ENCODE peak calls at places on chromosomes 6 and 20, in seven cellular contexts. One of them, this sample, is unnamed.
A peak's percentile ranks its signal among the peaks of the same experiment; 100 is the strongest.

GRCh38 chr6:128305228-128305627 is 215.2 kb downstream of the PTPRK start:
- DNase-seq in nephron progenitor cell: no peak
- DNase-seq in IMR-90: peak; percentile 72
- DNase-seq in endothelial cell: no peak
- DNase-seq in heart right ventricle: no peak
- DNase-seq in psoas muscle: no peak
- DNase-seq in ovary: no peak
- DNase-seq in this sample: no peak

GRCh38 chr6:1485678-1486077 is 96.3 kb downstream of the FOXF2 start:
- DNase-seq in heart right ventricle: no peak
- DNase-seq in ovary: no peak
- DNase-seq in IMR-90: peak; percentile 94
- DNase-seq in nephron progenitor cell: no peak
- DNase-seq in psoas muscle: no peak
- DNase-seq in endothelial cell: no peak
- DNase-seq in this sample: no peak

GRCh38 chr6:7087491-7087979 is 20.2 kb upstream of the RREB1 start:
- DNase-seq in heart right ventricle: no peak
- DNase-seq in ovary: no peak
- DNase-seq in nephron progenitor cell: no peak
- DNase-seq in psoas muscle: no peak
- DNase-seq in IMR-90: no peak
- DNase-seq in endothelial cell: no peak
- DNase-seq in this sample: no peak

GRCh38 chr6:164942271-164942670 is 367.1 kb downstream of the C6orf118 start:
- DNase-seq in ovary: no peak
- DNase-seq in heart right ventricle: no peak
- DNase-seq in IMR-90: no peak
- DNase-seq in psoas muscle: no peak
- DNase-seq in endothelial cell: no peak
- DNase-seq in nephron progenitor cell: no peak
- DNase-seq in this sample: no peak

GRCh38 chr20:17934141-17934862 is 34.3 kb downstream of the SNX5 start:
- DNase-seq in ovary: peak; percentile 20
- DNase-seq in IMR-90: no peak
- DNase-seq in endothelial cell: no peak
- DNase-seq in nephron progenitor cell: peak; percentile 33
- DNase-seq in heart right ventricle: no peak
- DNase-seq in psoas muscle: no peak
- DNase-seq in this sample: peak; percentile 64

GRCh38 chr20:3027987-3028386 is 15.4 kb upstream of the GNRH2 start:
- DNase-seq in nephron progenitor cell: no peak
- DNase-seq in heart right ventricle: no peak
- DNase-seq in psoas muscle: no peak
- DNase-seq in ovary: no peak
- DNase-seq in IMR-90: no peak
- DNase-seq in endothelial cell: no peak
- DNase-seq in this sample: no peak

GRCh38 chr20:58366866-58367265 is 22.2 kb upstream of the VAPB start:
- DNase-seq in psoas muscle: no peak
- DNase-seq in nephron progenitor cell: no peak
- DNase-seq in IMR-90: peak; percentile 36
- DNase-seq in heart right ventricle: no peak
- DNase-seq in endothelial cell: no peak
- DNase-seq in ovary: no peak
- DNase-seq in this sample: no peak

GRCh38 chr6:166595061-166595780 is 8.7 kb upstream of the RAMACL start:
- DNase-seq in IMR-90: peak; percentile 92
- DNase-seq in endothelial cell: no peak
- DNase-seq in nephron progenitor cell: no peak
- DNase-seq in psoas muscle: no peak
- DNase-seq in heart right ventricle: no peak
- DNase-seq in ovary: no peak
- DNase-seq in this sample: no peak

GRCh38 chr20:59004763-59005522 is 2.1 kb downstream of the CTSZ start:
- DNase-seq in IMR-90: no peak
- DNase-seq in endothelial cell: no peak
- DNase-seq in heart right ventricle: peak; percentile 58
- DNase-seq in nephron progenitor cell: no peak
- DNase-seq in ovary: no peak
- DNase-seq in psoas muscle: peak; percentile 73
- DNase-seq in this sample: no peak

GRCh38 chr6:124613050-124613449 is 349.2 kb upstream of the RNF217 start:
- DNase-seq in endothelial cell: no peak
- DNase-seq in IMR-90: no peak
- DNase-seq in ovary: no peak
- DNase-seq in psoas muscle: no peak
- DNase-seq in nephron progenitor cell: no peak
- DNase-seq in heart right ventricle: no peak
- DNase-seq in this sample: no peak

GRCh38 chr6:6723792-6724318 is 135.3 kb downstream of the LY86 start:
- DNase-seq in endothelial cell: peak; percentile 25
- DNase-seq in nephron progenitor cell: no peak
- DNase-seq in psoas muscle: no peak
- DNase-seq in ovary: no peak
- DNase-seq in IMR-90: no peak
- DNase-seq in heart right ventricle: no peak
- DNase-seq in this sample: no peak

GRCh38 chr6:28776269-28777146 is 147.3 kb downstream of the TRIM27 start:
- DNase-seq in psoas muscle: no peak
- DNase-seq in ovary: no peak
- DNase-seq in heart right ventricle: no peak
- DNase-seq in nephron progenitor cell: no peak
- DNase-seq in IMR-90: no peak
- DNase-seq in endothelial cell: no peak
- DNase-seq in this sample: no peak

GRCh38 chr20:37986873-37987601 is 46.2 kb downstream of the TTI1 start:
- DNase-seq in endothelial cell: no peak
- DNase-seq in psoas muscle: peak; percentile 92
- DNase-seq in IMR-90: peak; percentile 6
- DNase-seq in ovary: no peak
- DNase-seq in heart right ventricle: peak; percentile 87
- DNase-seq in nephron progenitor cell: no peak
- DNase-seq in this sample: peak; percentile 83

GRCh38 chr20:3046677-3047462 is 1.0 kb downstream of the MRPS26 start:
- DNase-seq in ovary: no peak
- DNase-seq in psoas muscle: no peak
- DNase-seq in heart right ventricle: no peak
- DNase-seq in nephron progenitor cell: no peak
- DNase-seq in endothelial cell: no peak
- DNase-seq in IMR-90: no peak
- DNase-seq in this sample: no peak

GRCh38 chr20:53606364-53606985 is 12.8 kb upstream of the ZNF217 start:
- DNase-seq in ovary: peak; percentile 22
- DNase-seq in IMR-90: peak; percentile 82
- DNase-seq in nephron progenitor cell: no peak
- DNase-seq in heart right ventricle: no peak
- DNase-seq in endothelial cell: no peak
- DNase-seq in psoas muscle: no peak
- DNase-seq in this sample: no peak

GRCh38 chr6:141548969-141549368 is 583.8 kb upstream of the GJE1 start:
- DNase-seq in endothelial cell: no peak
- DNase-seq in IMR-90: no peak
- DNase-seq in psoas muscle: no peak
- DNase-seq in nephron progenitor cell: no peak
- DNase-seq in ovary: no peak
- DNase-seq in heart right ventricle: no peak
- DNase-seq in this sample: no peak

GRCh38 chr6:107132330-107132954 is 17.1 kb upstream of the BEND3 start:
- DNase-seq in ovary: peak; percentile 20
- DNase-seq in psoas muscle: no peak
- DNase-seq in endothelial cell: peak; percentile 31
- DNase-seq in nephron progenitor cell: peak; percentile 32
- DNase-seq in IMR-90: no peak
- DNase-seq in heart right ventricle: no peak
- DNase-seq in this sample: peak; percentile 46

GRCh38 chr6:35722121-35722761 is 14.6 kb upstream of the ARMC12 start:
- DNase-seq in nephron progenitor cell: no peak
- DNase-seq in heart right ventricle: peak; percentile 11
- DNase-seq in IMR-90: no peak
- DNase-seq in psoas muscle: peak; percentile 94
- DNase-seq in endothelial cell: no peak
- DNase-seq in ovary: peak; percentile 84
- DNase-seq in this sample: peak; percentile 54

GRCh38 chr20:17505664-17506517 is 25.3 kb downstream of the BFSP1 start:
- DNase-seq in IMR-90: peak; percentile 71
- DNase-seq in ovary: no peak
- DNase-seq in endothelial cell: no peak
- DNase-seq in psoas muscle: no peak
- DNase-seq in heart right ventricle: no peak
- DNase-seq in nephron progenitor cell: no peak
- DNase-seq in this sample: peak; percentile 54

GRCh38 chr20:58811334-58811733 is 39.4 kb downstream of the GNAS-AS1 start:
- DNase-seq in endothelial cell: no peak
- DNase-seq in IMR-90: no peak
- DNase-seq in psoas muscle: no peak
- DNase-seq in ovary: no peak
- DNase-seq in nephron progenitor cell: no peak
- DNase-seq in heart right ventricle: no peak
- DNase-seq in this sample: no peak

GRCh38 chr20:42204261-42204660 is 586.1 kb upstream of the CHD6 start:
- DNase-seq in ovary: no peak
- DNase-seq in IMR-90: no peak
- DNase-seq in nephron progenitor cell: peak; percentile 13
- DNase-seq in endothelial cell: no peak
- DNase-seq in heart right ventricle: peak; percentile 19
- DNase-seq in psoas muscle: no peak
- DNase-seq in this sample: no peak
- TF ChIP-seq CTCF in ovary: no peak
- TF ChIP-seq CTCF in IMR-90: no peak
- TF ChIP-seq CTCF in nephron progenitor cell: peak; percentile 44
- TF ChIP-seq CTCF in endothelial cell: peak; percentile 20
- TF ChIP-seq CTCF in heart right ventricle: peak; percentile 64
- TF ChIP-seq CTCF in psoas muscle: peak; percentile 29
- TF ChIP-seq CTCF in this sample: no peak

GRCh38 chr6:108622601-108623335 is 62.1 kb downstream of the FOXO3 start:
- DNase-seq in endothelial cell: no peak
- DNase-seq in nephron progenitor cell: no peak
- DNase-seq in ovary: no peak
- DNase-seq in psoas muscle: peak; percentile 71
- DNase-seq in IMR-90: peak; percentile 98
- DNase-seq in heart right ventricle: peak; percentile 41
- DNase-seq in this sample: no peak

GRCh38 chr6:108619431-108620197 is 58.9 kb downstream of the FOXO3 start:
- DNase-seq in endothelial cell: no peak
- DNase-seq in nephron progenitor cell: no peak
- DNase-seq in heart right ventricle: no peak
- DNase-seq in psoas muscle: no peak
- DNase-seq in ovary: no peak
- DNase-seq in IMR-90: peak; percentile 54
- DNase-seq in this sample: no peak

GRCh38 chr6:108618623-108619152 is 58.0 kb downstream of the FOXO3 start:
- DNase-seq in ovary: no peak
- DNase-seq in psoas muscle: no peak
- DNase-seq in heart right ventricle: no peak
- DNase-seq in IMR-90: no peak
- DNase-seq in endothelial cell: no peak
- DNase-seq in nephron progenitor cell: no peak
- DNase-seq in this sample: no peak

GRCh38 chr6:108623995-108624394 is 63.3 kb downstream of the FOXO3 start:
- DNase-seq in ovary: no peak
- DNase-seq in IMR-90: no peak
- DNase-seq in nephron progenitor cell: no peak
- DNase-seq in heart right ventricle: no peak
- DNase-seq in endothelial cell: no peak
- DNase-seq in psoas muscle: no peak
- DNase-seq in this sample: no peak

GRCh38 chr6:108621117-108621516 is 60.4 kb downstream of the FOXO3 start:
- DNase-seq in nephron progenitor cell: no peak
- DNase-seq in psoas muscle: peak; percentile 85
- DNase-seq in ovary: no peak
- DNase-seq in endothelial cell: no peak
- DNase-seq in IMR-90: peak; percentile 90
- DNase-seq in heart right ventricle: no peak
- DNase-seq in this sample: peak; percentile 49
- TF ChIP-seq CTCF in nephron progenitor cell: no peak
- TF ChIP-seq CTCF in psoas muscle: no peak
- TF ChIP-seq CTCF in ovary: no peak
- TF ChIP-seq CTCF in endothelial cell: no peak
- TF ChIP-seq CTCF in IMR-90: peak; percentile 25
- TF ChIP-seq CTCF in heart right ventricle: no peak
- TF ChIP-seq CTCF in this sample: no peak

GRCh38 chr6:32954983-32955802 is 2.3 kb upstream of the HLA-DMA start:
- DNase-seq in nephron progenitor cell: no peak
- DNase-seq in ovary: no peak
- DNase-seq in IMR-90: peak; percentile 13
- DNase-seq in heart right ventricle: no peak
- DNase-seq in psoas muscle: no peak
- DNase-seq in endothelial cell: peak; percentile 30
- DNase-seq in this sample: peak; percentile 26
- TF ChIP-seq CTCF in nephron progenitor cell: peak; percentile 29
- TF ChIP-seq CTCF in ovary: no peak
- TF ChIP-seq CTCF in IMR-90: peak; percentile 35
- TF ChIP-seq CTCF in heart right ventricle: no peak
- TF ChIP-seq CTCF in psoas muscle: peak; percentile 5
- TF ChIP-seq CTCF in endothelial cell: peak; percentile 59
- TF ChIP-seq CTCF in this sample: peak; percentile 41

GRCh38 chr6:103855750-103856149 is 1004.0 kb downstream of the HACE1 start:
- DNase-seq in endothelial cell: no peak
- DNase-seq in nephron progenitor cell: no peak
- DNase-seq in ovary: no peak
- DNase-seq in psoas muscle: no peak
- DNase-seq in heart right ventricle: no peak
- DNase-seq in IMR-90: no peak
- DNase-seq in this sample: no peak

GRCh38 chr6:103858003-103858402 is 1001.7 kb downstream of the HACE1 start:
- DNase-seq in psoas muscle: no peak
- DNase-seq in ovary: no peak
- DNase-seq in heart right ventricle: no peak
- DNase-seq in IMR-90: no peak
- DNase-seq in nephron progenitor cell: no peak
- DNase-seq in endothelial cell: no peak
- DNase-seq in this sample: no peak

DNA sequence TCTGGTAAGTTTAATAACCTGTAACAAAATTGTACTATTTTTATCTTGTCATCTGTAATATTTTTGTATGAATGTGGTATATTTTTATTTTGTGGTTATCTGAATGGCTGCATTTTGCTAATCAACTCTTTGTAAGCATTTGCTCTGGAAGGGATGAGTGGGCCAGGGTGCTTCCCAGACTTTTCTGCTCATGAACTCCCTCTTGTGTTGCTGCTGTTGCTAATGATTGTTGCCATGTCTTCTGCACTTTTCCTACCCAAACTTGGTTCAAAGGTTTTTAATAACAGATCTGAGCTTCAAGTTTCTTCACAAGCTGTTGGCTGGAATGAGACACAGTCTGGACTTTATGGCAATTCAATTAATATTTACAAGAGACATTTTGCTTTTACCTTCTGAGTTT is 1005.7 kb downstream of the HACE1 start:
- DNase-seq in nephron progenitor cell: no peak
- DNase-seq in heart right ventricle: no peak
- DNase-seq in ovary: no peak
- DNase-seq in IMR-90: no peak
- DNase-seq in endothelial cell: no peak
- DNase-seq in psoas muscle: no peak
- DNase-seq in this sample: no peak
- TF ChIP-seq CTCF in nephron progenitor cell: no peak
- TF ChIP-seq CTCF in heart right ventricle: no peak
- TF ChIP-seq CTCF in ovary: no peak
- TF ChIP-seq CTCF in IMR-90: no peak
- TF ChIP-seq CTCF in endothelial cell: no peak
- TF ChIP-seq CTCF in psoas muscle: no peak
- TF ChIP-seq CTCF in this sample: no peak

This sample was measured in cardiac muscle cell.